ENCODE peak calls at places on chromosomes 6 and 20, in six cellular contexts. One of them, this sample, is unnamed.

GRCh38 chr6:113645986-113646385 is 211.2 kb upstream of the MARCKS start:
- DNase-seq in HepG2: no peak
- DNase-seq in HCT116: no peak
- DNase-seq in K562: no peak
- DNase-seq in GM12878: no peak
- DNase-seq in H1: no peak
- DNase-seq in this sample: no peak

GRCh38 chr6:28333599-28334018 is 2.3 kb downstream of the ZSCAN31 start:
- DNase-seq in HepG2: no peak
- DNase-seq in HCT116: no peak
- DNase-seq in K562: no peak
- DNase-seq in GM12878: no peak
- DNase-seq in H1: no peak
- DNase-seq in this sample: no peak

GRCh38 chr6:118283759-118284158 is 264.3 kb upstream of the PLN start:
- DNase-seq in HepG2: peak; percentile 59
- DNase-seq in HCT116: peak; percentile 55
- DNase-seq in K562: peak; percentile 44
- DNase-seq in GM12878: no peak
- DNase-seq in H1: no peak
- DNase-seq in this sample: no peak

GRCh38 chr6:144104898-144105487 is 9.6 kb upstream of the SF3B5 start:
- DNase-seq in HepG2: peak; percentile 74
- DNase-seq in HCT116: peak; percentile 59
- DNase-seq in K562: peak; percentile 45
- DNase-seq in GM12878: peak; percentile 53
- DNase-seq in H1: no peak
- DNase-seq in this sample: peak; percentile 79

GRCh38 chr6:86822747-86823146 is 114.6 kb upstream of the HTR1E start:
- DNase-seq in HepG2: no peak
- DNase-seq in HCT116: no peak
- DNase-seq in K562: no peak
- DNase-seq in GM12878: no peak
- DNase-seq in H1: no peak
- DNase-seq in this sample: no peak

GRCh38 chr6:169236988-169237387 is 16.7 kb downstream of the THBS2 start:
- DNase-seq in HepG2: no peak
- DNase-seq in HCT116: no peak
- DNase-seq in K562: no peak
- DNase-seq in GM12878: no peak
- DNase-seq in H1: no peak
- DNase-seq in this sample: no peak

GRCh38 chr6:71012871-71013456 is 56.1 kb upstream of the B3GAT2 start:
- DNase-seq in HepG2: peak; percentile 57
- DNase-seq in HCT116: peak; percentile 42
- DNase-seq in K562: peak; percentile 58
- DNase-seq in GM12878: peak; percentile 12
- DNase-seq in H1: no peak
- DNase-seq in this sample: peak; percentile 81

GRCh38 chr6:134816780-134817179 is 133.1 kb downstream of the ALDH8A1 start:
- DNase-seq in HepG2: no peak
- DNase-seq in HCT116: no peak
- DNase-seq in K562: no peak
- DNase-seq in GM12878: no peak
- DNase-seq in H1: no peak
- DNase-seq in this sample: no peak

GRCh38 chr20:57544838-57545564 is 15.9 kb upstream of the PCK1 start:
- DNase-seq in HepG2: no peak
- DNase-seq in HCT116: no peak
- DNase-seq in K562: no peak
- DNase-seq in GM12878: no peak
- DNase-seq in H1: no peak
- DNase-seq in this sample: no peak

GRCh38 chr6:110415297-110415916 is at the start of gene DDO:
- DNase-seq in HepG2: peak; percentile 86
- DNase-seq in HCT116: no peak
- DNase-seq in K562: no peak
- DNase-seq in GM12878: no peak
- DNase-seq in H1: no peak
- DNase-seq in this sample: peak; percentile 84

DNA sequence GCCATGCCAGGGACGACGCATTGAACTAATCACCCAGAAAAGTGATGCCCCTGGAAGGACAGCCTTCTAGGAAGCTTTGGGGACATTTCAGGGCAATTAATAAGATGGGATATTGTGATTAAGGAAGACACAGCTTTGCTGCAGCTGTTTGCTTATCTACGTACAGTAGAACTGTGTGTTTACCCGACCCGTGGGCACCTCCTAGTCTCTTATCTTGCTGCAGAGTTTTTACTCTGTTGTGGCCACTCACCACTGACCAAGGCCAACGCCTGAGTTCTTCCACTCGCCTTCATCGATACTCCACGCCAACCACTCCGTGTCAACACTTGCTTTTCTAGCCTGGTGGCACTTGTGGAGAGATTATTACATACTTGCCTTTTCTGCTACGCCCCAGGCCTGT is 105.9 kb upstream of the MLN start:
- DNase-seq in HepG2: no peak
- DNase-seq in HCT116: no peak
- DNase-seq in K562: peak; percentile 57
- DNase-seq in GM12878: no peak
- DNase-seq in H1: no peak
- DNase-seq in this sample: no peak
- TF ChIP-seq JUND in HepG2: no peak
- TF ChIP-seq JUND in HCT116: no peak
- TF ChIP-seq JUND in K562: no peak
- TF ChIP-seq JUND in GM12878: no peak
- TF ChIP-seq JUND in H1: no peak
- TF ChIP-seq JUND in this sample: no peak

DNA sequence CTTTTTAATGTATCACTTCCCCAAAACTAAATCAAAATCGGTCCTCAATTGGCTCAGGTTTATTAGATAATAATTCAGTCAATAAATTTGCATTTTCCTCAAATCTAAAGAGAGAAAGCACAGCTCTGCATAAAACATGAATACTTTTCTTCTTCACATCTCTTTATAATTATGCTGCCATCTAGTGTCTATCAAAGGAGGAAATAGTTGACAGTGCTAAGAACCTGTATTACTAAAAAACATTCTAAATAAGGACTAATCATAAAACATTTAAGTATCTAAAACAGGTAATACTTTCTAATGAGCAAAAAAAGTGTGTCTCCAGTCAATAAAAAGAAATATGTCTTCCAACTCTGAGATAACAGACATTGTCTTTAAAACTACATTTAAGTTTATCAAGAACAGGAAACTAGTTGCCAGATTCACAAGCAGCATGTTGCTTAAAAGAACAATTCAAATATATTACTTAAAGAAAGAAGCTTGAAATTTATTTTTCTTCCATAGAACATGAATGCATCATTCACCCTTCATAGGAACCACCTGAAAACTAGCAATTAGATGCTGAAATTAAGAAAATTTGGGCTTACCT is 56.5 kb upstream of the DST start:
- DNase-seq in HepG2: peak; percentile 43
- DNase-seq in HCT116: no peak
- DNase-seq in K562: no peak
- DNase-seq in GM12878: no peak
- DNase-seq in H1: no peak
- DNase-seq in this sample: peak; percentile 57
- TF ChIP-seq JUND in HepG2: no peak
- TF ChIP-seq JUND in HCT116: no peak
- TF ChIP-seq JUND in K562: no peak
- TF ChIP-seq JUND in GM12878: no peak
- TF ChIP-seq JUND in H1: no peak
- TF ChIP-seq JUND in this sample: no peak

GRCh38 chr6:69164564-69165252 is 529.6 kb downstream of the ADGRB3 start:
- DNase-seq in HepG2: no peak
- DNase-seq in HCT116: no peak
- DNase-seq in K562: no peak
- DNase-seq in GM12878: no peak
- DNase-seq in H1: no peak
- DNase-seq in this sample: peak; percentile 30
- TF ChIP-seq JUND in HepG2: no peak
- TF ChIP-seq JUND in HCT116: no peak
- TF ChIP-seq JUND in K562: no peak
- TF ChIP-seq JUND in GM12878: no peak
- TF ChIP-seq JUND in H1: no peak
- TF ChIP-seq JUND in this sample: no peak

GRCh38 chr20:38349856-38350255 is 3.6 kb downstream of the LBP start:
- DNase-seq in HepG2: no peak
- DNase-seq in HCT116: no peak
- DNase-seq in K562: no peak
- DNase-seq in GM12878: no peak
- DNase-seq in H1: no peak
- DNase-seq in this sample: no peak

GRCh38 chr20:38355161-38356012 is 9.1 kb downstream of the LBP start:
- DNase-seq in HepG2: no peak
- DNase-seq in HCT116: no peak
- DNase-seq in K562: no peak
- DNase-seq in GM12878: no peak
- DNase-seq in H1: no peak
- DNase-seq in this sample: no peak

GRCh38 chr20:38354227-38354626 is 7.9 kb downstream of the LBP start:
- DNase-seq in HepG2: no peak
- DNase-seq in HCT116: no peak
- DNase-seq in K562: no peak
- DNase-seq in GM12878: no peak
- DNase-seq in H1: no peak
- DNase-seq in this sample: no peak

GRCh38 chr20:38353298-38353697 is 7.0 kb downstream of the LBP start:
- DNase-seq in HepG2: no peak
- DNase-seq in HCT116: no peak
- DNase-seq in K562: no peak
- DNase-seq in GM12878: no peak
- DNase-seq in H1: no peak
- DNase-seq in this sample: no peak

DNA sequence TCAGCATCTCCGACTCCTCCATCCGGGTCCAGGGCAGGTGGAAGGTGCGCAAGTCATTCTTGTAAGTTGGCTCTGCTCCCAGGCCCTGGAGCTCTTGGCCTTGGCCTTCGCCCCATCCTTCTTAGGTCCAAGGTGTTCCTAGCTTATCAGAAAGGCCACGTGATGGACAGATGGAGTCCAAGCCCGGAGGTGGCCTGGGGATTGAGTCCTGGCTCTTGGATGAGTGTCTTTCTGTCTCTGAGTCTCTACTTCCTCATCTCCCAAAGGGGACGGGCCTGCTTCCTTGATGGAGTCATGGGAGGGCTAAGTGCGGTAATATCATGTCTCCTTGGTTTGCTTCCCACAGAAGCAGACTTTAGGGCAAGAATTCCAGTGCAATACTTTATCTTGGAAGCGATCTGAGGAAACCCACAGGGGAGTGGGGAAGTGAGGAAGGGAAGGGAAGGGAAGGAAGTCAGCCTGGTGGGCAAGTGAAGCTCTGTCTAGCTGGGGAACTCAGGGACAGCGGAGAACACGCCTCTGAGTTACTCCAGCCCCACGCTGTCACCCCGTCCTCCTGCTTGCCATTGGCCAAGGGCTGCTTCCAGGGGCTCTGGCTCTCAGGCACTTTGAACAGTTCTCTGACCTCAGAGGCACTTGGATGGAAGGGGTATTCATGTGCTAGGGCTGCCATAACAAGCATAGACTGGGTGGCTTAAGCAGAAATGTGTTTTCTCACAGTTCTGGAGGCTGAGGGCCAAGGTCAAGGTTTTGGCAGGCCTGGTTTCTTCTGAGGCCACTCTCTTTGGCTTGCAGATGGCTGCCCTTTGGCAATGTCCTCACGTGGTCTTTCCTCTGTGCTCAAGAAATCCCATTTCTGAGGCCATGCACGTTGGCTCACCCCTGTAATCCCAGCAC is 4.8 kb downstream of the LBP start:
- DNase-seq in HepG2: no peak
- DNase-seq in HCT116: no peak
- DNase-seq in K562: no peak
- DNase-seq in GM12878: no peak
- DNase-seq in H1: no peak
- DNase-seq in this sample: no peak
- TF ChIP-seq JUND in HepG2: no peak
- TF ChIP-seq JUND in HCT116: no peak
- TF ChIP-seq JUND in K562: no peak
- TF ChIP-seq JUND in GM12878: no peak
- TF ChIP-seq JUND in H1: no peak
- TF ChIP-seq JUND in this sample: no peak

GRCh38 chr6:167697316-167697715 is 129.4 kb upstream of the AFDN start:
- DNase-seq in HepG2: no peak
- DNase-seq in HCT116: no peak
- DNase-seq in K562: no peak
- DNase-seq in GM12878: no peak
- DNase-seq in H1: no peak
- DNase-seq in this sample: no peak
- TF ChIP-seq JUND in HepG2: no peak
- TF ChIP-seq JUND in HCT116: no peak
- TF ChIP-seq JUND in K562: no peak
- TF ChIP-seq JUND in GM12878: no peak
- TF ChIP-seq JUND in H1: no peak
- TF ChIP-seq JUND in this sample: no peak

GRCh38 chr20:21312813-21313471 is 9.8 kb downstream of the XRN2 start:
- DNase-seq in HepG2: no peak
- DNase-seq in HCT116: no peak
- DNase-seq in K562: no peak
- DNase-seq in GM12878: no peak
- DNase-seq in H1: no peak
- DNase-seq in this sample: no peak

GRCh38 chr20:21309678-21310467 is 6.7 kb downstream of the XRN2 start:
- DNase-seq in HepG2: no peak
- DNase-seq in HCT116: no peak
- DNase-seq in K562: no peak
- DNase-seq in GM12878: no peak
- DNase-seq in H1: no peak
- DNase-seq in this sample: no peak

GRCh38 chr20:21315138-21315537 is 12.0 kb downstream of the XRN2 start:
- DNase-seq in HepG2: no peak
- DNase-seq in HCT116: no peak
- DNase-seq in K562: no peak
- DNase-seq in GM12878: no peak
- DNase-seq in H1: no peak
- DNase-seq in this sample: no peak
- TF ChIP-seq JUND in HepG2: no peak
- TF ChIP-seq JUND in HCT116: no peak
- TF ChIP-seq JUND in K562: no peak
- TF ChIP-seq JUND in GM12878: no peak
- TF ChIP-seq JUND in H1: no peak
- TF ChIP-seq JUND in this sample: no peak

This sample was measured in T47D.